ENCODE peak calls at places on chromosomes 4 and X, in six cellular contexts. G is CD8-positive, alpha-beta T cell; H is stimulated activated CD8-positive, alpha-beta memory T cell treated with anti-CD3 and anti-CD28 coated beads, Interleukin-12 subunit alpha, Interleukin-12 subunit beta, amount 100 ng/mL, for 4 hours; A is T1000; S is fibroblast of mammary gland; I is NCI-H1694 treated with DMSO at 0.1 percent for 48 hours. O is an unnamed sample.

GRCh38 chr4:8647094-8647570 is 54.6 kb downstream of the CPZ start:
- DNase-seq in G (no peak), H (no peak), A (no peak), S (no peak), I (no peak), O (no peak)

GRCh38 chrX:50747471-50747900 is 66.5 kb downstream of the SHROOM4 start:
- DNase-seq in G (no peak), H (no peak), A (no peak), S (peak), I (peak), O (peak)

GRCh38 chr4:16794816-16795445 is 103.5 kb downstream of the LDB2 start:
- DNase-seq in G (no peak), H (no peak), A (no peak), S (peak), I (no peak), O (peak)

GRCh38 chrX:86171366-86171765 is 23.1 kb downstream of the DACH2 start:
- DNase-seq in G (no peak), H (no peak), A (no peak), S (peak), I (no peak), O (peak)

GRCh38 chr4:141246243-141246642 is 25.5 kb downstream of the ZNF330 start:
- DNase-seq in G (no peak), H (no peak), A (no peak), S (peak), I (no peak), O (peak)

GRCh38 chr4:137116144-137116543 is 416.1 kb downstream of the PCDH18 start:
- DNase-seq in G (no peak), H (no peak), A (no peak), S (peak), I (no peak), O (peak)

GRCh38 chrX:72025236-72025770 is 106.4 kb downstream of the RTL5 start:
- DNase-seq in G (no peak), H (no peak), A (no peak), S (no peak), I (no peak), O (no peak)

GRCh38 chr4:113384600-113384999 is 335.1 kb downstream of the ANK2 start:
- DNase-seq in G (no peak), H (no peak), A (no peak), S (peak), I (no peak), O (peak)

GRCh38 chr4:175614880-175615279 is 197.2 kb downstream of the GPM6A start:
- DNase-seq in G (no peak), H (no peak), A (no peak), S (no peak), I (no peak), O (no peak)

GRCh38 chr4:8533274-8533865 is 46.8 kb upstream of the GPR78 start:
- DNase-seq in G (no peak), H (no peak), A (no peak), S (no peak), I (no peak), O (no peak)

GRCh38 chr4:92303621-92304027 is at the start of gene GRID2:
- DNase-seq in G (no peak), H (no peak), A (peak), S (no peak), I (peak), O (peak)

GRCh38 chr4:128823025-128823661 is 13.6 kb downstream of the JADE1 start:
- DNase-seq in G (no peak), H (no peak), A (no peak), S (peak), I (no peak), O (peak)

GRCh38 chrX:83416273-83416672 is 91.8 kb upstream of the POU3F4 start:
- DNase-seq in G (no peak), H (no peak), A (no peak), S (peak), I (peak), O (no peak)

GRCh38 chr4:138301536-138301935 is 59.4 kb upstream of the SLC7A11 start:
- DNase-seq in G (no peak), H (no peak), A (no peak), S (no peak), I (no peak), O (no peak)

GRCh38 chr4:21726255-21726815 is 222.2 kb downstream of the KCNIP4 start:
- DNase-seq in G (no peak), H (no peak), A (no peak), S (peak), I (no peak), O (peak)

GRCh38 chr4:56976283-56976877 is 1.0 kb downstream of the NOA1 start:
- DNase-seq in G (no peak), H (no peak), A (no peak), S (no peak), I (no peak), O (no peak)

GRCh38 chr4:26570596-26570995 is 13.3 kb upstream of the TBC1D19 start:
- DNase-seq in G (no peak), H (no peak), A (no peak), S (peak), I (no peak), O (no peak)

GRCh38 chr4:118352843-118353373 is at the start of gene PRSS12:
- DNase-seq in G (peak), H (peak), A (peak), S (peak), I (peak), O (peak)

GRCh38 chr4:8477095-8477635 is 36.6 kb downstream of the TRMT44 start:
- DNase-seq in G (no peak), H (no peak), A (no peak), S (no peak), I (no peak), O (no peak)

GRCh38 chr4:183437452-183437851 is 7.0 kb upstream of the CDKN2AIP start:
- DNase-seq in G (no peak), H (no peak), A (no peak), S (no peak), I (no peak), O (no peak)

GRCh38 chr4:71251266-71251665 is 87.6 kb upstream of the SLC4A4 start:
- DNase-seq in G (no peak), H (no peak), A (no peak), S (no peak), I (no peak), O (peak)

GRCh38 chr4:108360857-108361820 is 192.4 kb upstream of the LEF1 start:
- DNase-seq in G (no peak), H (no peak), A (peak), S (peak), I (no peak), O (no peak)

GRCh38 chrX:78527263-78527662 is 131.9 kb downstream of the RTL3 start:
- DNase-seq in G (no peak), H (no peak), A (no peak), S (peak), I (no peak), O (no peak)

GRCh38 chr4:110480031-110480549 is 4.1 kb downstream of the ENPEP start:
- DNase-seq in G (no peak), H (no peak), A (no peak), S (peak), I (no peak), O (peak)

GRCh38 chr4:2065106-2065930 is 6.2 kb downstream of the NAT8L start:
- DNase-seq in G (no peak), H (no peak), A (no peak), S (no peak), I (no peak), O (no peak)

GRCh38 chrX:118536687-118537461 is 41.3 kb downstream of the DOCK11 start:
- DNase-seq in G (peak), H (peak), A (no peak), S (peak), I (peak), O (peak)

GRCh38 chr4:39933689-39934590 is 43.8 kb downstream of the PDS5A start:
- DNase-seq in G (no peak), H (no peak), A (no peak), S (peak), I (no peak), O (peak)